ENCODE peak calls at places on chromosomes 1 and 21, in nine cellular contexts. J, H, A, O, Q, C, E, G and D are unnamed samples. For H3K4me1, the result is how much of the 10 kb centered on the place peaks cover.

GRCh38 chr1:66563094-66563800 is 29.3 kb downstream of the SGIP1 start:
- DNase-seq in C (no peak), A (no peak), O (peak), E (no peak), Q (no peak), H (no peak), G (peak), J (peak), D (no peak)

GRCh38 chr1:203026666-203027663 is 674 bp downstream of the PPFIA4 start:
- DNase-seq in E (peak), Q (no peak), A (no peak), G (no peak), H (no peak), O (no peak), C (no peak), J (no peak), D (no peak)

GRCh38 chr1:27528701-27529637 is 39.0 kb upstream of the WASF2 start:
- DNase-seq in J (peak), O (no peak), Q (peak), A (no peak), E (peak), G (peak), H (peak), C (no peak), D (no peak)

GRCh38 chr1:231937013-231937754 is 310.6 kb downstream of the DISC1 start:
- DNase-seq in H (peak), E (no peak), A (peak), G (no peak), C (no peak), Q (no peak), J (no peak), O (no peak), D (no peak)

GRCh38 chr1:231629132-231629531 is 2.5 kb downstream of the DISC1 start:
- DNase-seq in J (peak), O (no peak), A (no peak), G (no peak), C (no peak), E (no peak), H (peak), Q (peak), D (no peak)

GRCh38 chr1:207813946-207814345 is 62.1 kb downstream of the CD46 start:
- DNase-seq in J (no peak), G (no peak), O (no peak), H (no peak), E (no peak), C (no peak), Q (no peak), A (no peak), D (no peak)

GRCh38 chr1:11964656-11965055 is 15.6 kb upstream of the MFN2 start:
- DNase-seq in A (no peak), J (no peak), O (no peak), Q (no peak), G (no peak), H (no peak), E (no peak), C (no peak), D (no peak)

GRCh38 chr1:28161770-28162550 is 14.5 kb downstream of the PTAFR start:
- DNase-seq in H (no peak), Q (no peak), G (no peak), A (no peak), C (no peak), O (no peak), E (no peak), J (no peak), D (no peak)

GRCh38 chr1:153490272-153491051 is 30.0 kb upstream of the S100A7 start:
- DNase-seq in A (peak), H (no peak), E (peak), C (peak), G (peak), Q (peak), J (peak), O (peak), D (peak)

GRCh38 chr1:205939690-205940330 is 3.4 kb downstream of the SLC26A9 start:
- DNase-seq in A (peak), Q (no peak), J (no peak), O (peak), C (no peak), E (no peak), H (no peak), G (no peak), D (no peak)

GRCh38 chr1:22153653-22154052 is 10.8 kb upstream of the WNT4 start:
- DNase-seq in A (no peak), Q (no peak), H (no peak), E (no peak), G (no peak), J (no peak), C (no peak), O (no peak), D (no peak)

GRCh38 chr21:35345954-35346353 is 296.9 kb upstream of the RUNX1 start:
- DNase-seq in G (no peak), E (no peak), H (no peak), C (no peak), O (no peak), A (no peak), Q (no peak), J (no peak), D (no peak)

GRCh38 chr1:242712248-242712647 is 187.8 kb upstream of the PLD5 start:
- DNase-seq in Q (no peak), E (no peak), O (no peak), C (no peak), J (no peak), A (no peak), H (no peak), G (no peak), D (no peak)

GRCh38 chr1:235152235-235152634 is 8.8 kb downstream of the RBM34 start:
- DNase-seq in O (no peak), C (no peak), G (no peak), A (no peak), J (no peak), Q (no peak), H (no peak), E (no peak), D (no peak)

GRCh38 chr1:63874278-63874880 is 100.6 kb downstream of the ROR1 start:
- DNase-seq in G (peak), Q (no peak), J (no peak), O (no peak), C (no peak), H (no peak), A (no peak), E (no peak), D (no peak)

GRCh38 chr1:228723287-228723686 is 12.0 kb upstream of the RHOU start:
- DNase-seq in H (no peak), Q (no peak), A (no peak), O (no peak), C (peak), G (no peak), E (no peak), J (no peak), D (no peak)

GRCh38 chr1:208565761-208566440 is 321.7 kb upstream of the PLXNA2 start:
- DNase-seq in C (peak), J (no peak), H (no peak), A (no peak), O (no peak), Q (no peak), E (no peak), G (no peak), D (no peak)

GRCh38 chr1:169529068-169529642 is 43.4 kb upstream of the SLC19A2 start:
- DNase-seq in G (no peak), E (no peak), J (no peak), O (no peak), A (peak), C (no peak), H (no peak), Q (no peak), D (no peak)

GRCh38 chr1:247096544-247096943 is 7.6 kb downstream of the ZNF669 start:
- DNase-seq in E (no peak), Q (no peak), G (no peak), H (no peak), C (no peak), J (no peak), A (no peak), O (no peak), D (no peak)

GRCh38 chr1:103960710-103961109 is 211.0 kb downstream of the AMY1C start:
- DNase-seq in O (no peak), H (no peak), G (no peak), E (no peak), C (no peak), A (no peak), J (no peak), Q (no peak), D (no peak)

GRCh38 chr1:29641921-29642320 is 405.6 kb downstream of the PTPRU start:
- DNase-seq in J (no peak), E (no peak), O (no peak), C (no peak), G (no peak), H (no peak), A (no peak), Q (peak), D (no peak)

GRCh38 chr1:174815474-174815908 is 184.3 kb upstream of the CACYBP start:
- DNase-seq in J (no peak), A (no peak), C (no peak), O (no peak), E (no peak), G (no peak), Q (no peak), H (no peak), D (no peak)

GRCh38 chr1:217184854-217185253 is 446.0 kb downstream of the GPATCH2 start:
- DNase-seq in O (no peak), Q (no peak), J (no peak), C (no peak), H (no peak), G (no peak), A (no peak), E (no peak), D (no peak)

GRCh38 chr1:42173155-42173933 is 8.8 kb upstream of the GUCA2A start:
- DNase-seq in J (peak), C (no peak), E (peak), A (peak), H (peak), G (peak), Q (peak), O (peak), D (no peak)
- H3K4me1 ChIP-seq in J (under half), C (under half), E (under half), A (under half), H (under half), G (under half), Q (under half), O (under half), D (half or more)

DNA sequence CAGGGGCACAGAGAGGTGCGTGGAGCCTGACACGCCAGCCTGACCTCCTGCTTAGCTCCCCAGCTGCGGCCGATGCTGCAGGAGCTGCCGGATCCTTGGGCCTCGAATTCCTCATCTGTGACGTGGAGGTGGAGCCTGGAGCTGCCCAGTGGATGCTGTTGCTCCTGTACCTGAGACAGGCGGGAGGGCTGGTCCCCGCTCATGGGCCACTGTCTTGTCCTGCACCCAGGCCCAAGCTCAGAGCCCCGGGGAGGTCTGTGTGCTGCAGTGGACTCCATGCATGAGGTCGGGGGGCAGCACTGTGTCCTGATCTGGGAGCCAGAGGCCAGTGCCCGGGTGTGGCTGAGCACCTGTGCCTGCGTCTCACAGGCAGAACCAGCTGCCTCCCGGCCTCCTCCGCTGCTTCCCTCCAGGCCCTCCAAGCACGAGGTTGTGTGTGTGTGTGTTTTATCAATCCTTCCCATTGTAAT is 55.4 kb upstream of the TTC34 start:
- DNase-seq in E (no peak), O (no peak), A (no peak), Q (no peak), J (no peak), H (no peak), C (no peak), G (no peak), D (no peak)
- TF ChIP-seq POLR2A in E (no peak), O (no peak), A (no peak), Q (no peak), J (no peak), H (no peak), C (no peak), G (no peak), D (no peak)

GRCh38 chr1:58895559-58896135 is 111.8 kb upstream of the JUN start:
- DNase-seq in J (no peak), O (no peak), E (no peak), H (no peak), A (no peak), G (peak), C (no peak), Q (no peak), D (no peak)
- H3K4me1 ChIP-seq in J (under half), O (under half), E (under half), H (half or more), A (half or more), G (under half), C (half or more), Q (under half), D (under half)

DNA sequence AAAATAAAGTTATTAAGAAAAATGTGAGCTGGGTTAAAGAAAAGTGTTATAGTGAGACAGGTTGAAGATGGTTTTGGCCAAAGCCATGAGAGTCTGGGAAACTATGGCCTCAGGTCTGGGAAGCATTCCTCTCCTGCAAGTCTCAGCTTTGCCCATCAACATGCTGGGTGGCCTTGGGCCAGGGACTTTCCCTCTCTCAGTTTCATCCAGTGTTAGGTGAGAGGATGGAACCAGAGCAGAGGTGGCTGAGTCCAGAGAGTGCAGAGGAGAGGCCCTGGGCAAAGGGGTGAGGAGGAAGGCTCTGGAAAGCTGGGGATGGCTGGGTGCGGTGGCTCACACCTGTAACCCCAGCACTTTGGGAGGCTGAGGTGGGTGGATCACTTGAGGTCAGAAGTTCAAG is 10.5 kb downstream of the PADI2 start:
- DNase-seq in G (peak), C (no peak), E (no peak), H (no peak), A (no peak), J (no peak), Q (no peak), O (no peak), D (no peak)
- TF ChIP-seq POLR2A in G (no peak), C (no peak), E (no peak), H (no peak), A (no peak), J (no peak), Q (no peak), O (no peak), D (no peak)

DNA sequence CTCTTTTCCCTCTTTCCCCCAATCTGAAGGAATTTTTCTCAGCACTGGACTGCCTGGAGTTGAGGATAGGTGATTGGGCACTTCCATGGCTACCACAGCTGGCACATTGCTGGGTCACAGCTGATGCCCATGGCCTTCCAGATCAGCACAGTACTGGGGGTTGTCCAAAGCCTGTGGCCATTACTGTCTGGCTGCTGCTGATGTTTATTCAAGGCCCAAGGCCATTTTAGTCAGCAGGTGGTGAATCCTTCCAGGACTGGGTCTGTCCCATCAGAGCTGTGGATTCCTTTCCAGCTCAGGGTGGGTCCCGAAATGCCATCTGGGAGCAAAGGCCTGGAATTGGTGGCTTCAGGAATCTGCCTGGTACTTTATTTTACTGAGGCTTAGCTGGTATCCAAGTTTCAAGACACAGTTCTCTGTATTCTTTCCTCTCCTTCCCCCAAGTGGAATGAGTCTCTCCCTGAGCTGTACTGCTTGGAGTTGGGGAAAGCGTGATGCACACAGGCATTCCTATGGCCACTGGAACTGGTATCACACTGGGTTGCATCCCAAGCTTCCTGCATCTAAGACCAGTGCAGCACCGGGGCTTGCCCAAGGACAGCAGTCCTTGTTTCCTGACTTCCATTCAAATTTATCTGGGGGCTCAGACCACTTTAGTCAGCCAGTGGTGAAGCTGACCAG is 19.1 kb downstream of the GPR88 start:
- DNase-seq in G (no peak), A (no peak), C (no peak), Q (no peak), E (no peak), O (no peak), H (no peak), J (no peak), D (no peak)
- H3K4me1 ChIP-seq in G (under half), A (under half), C (under half), Q (under half), E (under half), O (under half), H (under half), J (under half), D (under half)

DNA sequence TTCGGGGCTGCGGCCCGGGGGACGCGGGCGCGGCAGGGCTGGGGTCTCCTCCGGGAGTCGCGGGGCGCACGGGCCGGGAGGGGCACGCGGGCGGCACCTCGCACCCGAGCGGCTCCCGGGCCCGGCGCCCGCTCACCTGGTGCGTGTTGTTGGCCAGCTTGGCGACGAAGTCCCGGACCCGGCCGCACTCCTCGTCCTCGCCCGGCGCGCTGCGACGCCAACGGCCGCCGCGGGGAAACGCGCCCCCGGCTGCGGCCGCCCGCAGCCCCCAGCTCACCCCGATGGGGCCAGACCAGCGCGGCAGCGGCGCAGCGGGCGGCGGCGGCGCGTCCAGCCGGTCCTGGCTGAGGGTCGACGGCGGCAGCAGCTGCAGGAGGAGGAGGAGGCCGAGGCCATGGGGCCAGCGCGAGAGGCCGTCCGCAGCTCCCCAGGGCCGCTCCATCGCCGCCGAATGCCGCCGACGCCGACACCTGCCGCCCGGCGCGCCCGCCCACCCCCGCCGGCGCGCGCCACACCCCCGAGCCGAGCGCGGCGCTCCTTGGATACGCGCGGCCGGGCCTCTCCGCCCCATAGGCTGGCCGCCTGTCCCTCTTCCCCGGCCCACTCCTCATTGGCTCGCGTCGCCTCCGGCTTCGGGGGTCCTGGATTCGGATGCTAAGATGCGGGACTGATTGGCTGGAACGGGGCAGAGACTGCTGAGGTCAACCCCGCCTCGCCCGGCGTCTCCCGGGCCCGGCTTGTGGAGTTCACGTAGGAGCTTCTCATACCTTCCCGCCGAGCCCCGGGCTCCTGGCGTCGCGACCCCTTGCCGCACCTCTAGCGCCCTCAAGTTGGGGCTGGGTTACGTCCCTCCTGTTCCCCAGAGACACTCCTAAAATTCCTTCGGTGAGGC is at the start of gene SORT1:
- DNase-seq in J (peak), G (peak), O (peak), H (peak), Q (peak), E (peak), C (peak), A (peak), D (no peak)
- TF ChIP-seq POLR2A in J (peak), G (peak), O (peak), H (no peak), Q (peak), E (no peak), C (peak), A (no peak), D (no peak)

GRCh38 chr1:156660752-156661112 is 16.5 kb downstream of the NES start:
- DNase-seq in O (no peak), H (no peak), J (no peak), Q (no peak), G (no peak), C (no peak), A (no peak), E (no peak), D (no peak)
- H3K4me1 ChIP-seq in O (half or more), H (half or more), J (under half), Q (under half), G (half or more), C (half or more), A (half or more), E (under half), D (half or more)